ENCODE peak calls at places on chromosomes 13 and 19, in five cellular contexts. L, M, G, H and Q are unnamed samples.

GRCh38 chr13:31014461-31014860 is 82.0 kb downstream of the TEX26 start:
- DNase-seq in M (no peak), L (no peak), H (no peak), G (no peak), Q (no peak)

GRCh38 chr13:82070411-82070810 is 1729.5 kb upstream of the SPRY2 start:
- DNase-seq in M (no peak), G (no peak), H (no peak), L (no peak), Q (no peak)

GRCh38 chr13:27101847-27102246 is 69.8 kb downstream of the USP12 start:
- DNase-seq in H (no peak), G (no peak), M (no peak), L (no peak), Q (no peak)

GRCh38 chr13:51697181-51697580 is 106.8 kb downstream of the DHRS12 start:
- DNase-seq in L (no peak), M (no peak), H (no peak), G (no peak), Q (no peak)

GRCh38 chr13:80199067-80199466 is 141.9 kb downstream of the SPRY2 start:
- DNase-seq in G (no peak), H (no peak), L (no peak), M (no peak), Q (no peak)

GRCh38 chr19:3778104-3778867 is 6.3 kb upstream of the RAX2 start:
- DNase-seq in M (no peak), G (no peak), H (no peak), L (no peak), Q (no peak)

GRCh38 chr19:1469936-1470863 is 8.8 kb downstream of the C19orf25 start:
- DNase-seq in G (no peak), L (peak; percentile 42), H (no peak), M (peak; percentile 80), Q (no peak)

GRCh38 chr13:113002206-113002821 is 33.3 kb downstream of the MCF2L start:
- DNase-seq in G (no peak), H (no peak), M (peak; percentile 30), L (no peak), Q (peak; percentile 61)

GRCh38 chr19:6740589-6741348 is 1.3 kb downstream of the TRIP10 start:
- DNase-seq in G (no peak), M (peak; percentile 48), L (no peak), H (no peak), Q (no peak)

GRCh38 chr13:52809310-52809769 is 39.1 kb downstream of the PCDH8 start:
- DNase-seq in L (peak; percentile 72), G (peak; percentile 35), H (peak; percentile 52), M (peak; percentile 87), Q (peak; percentile 80)

GRCh38 chr13:33167521-33167920 is 118.0 kb downstream of the STARD13 start:
- DNase-seq in H (no peak), G (no peak), M (no peak), L (no peak), Q (peak; percentile 41)

GRCh38 chr19:19997656-19998268 is 41.5 kb downstream of the ZNF682 start:
- DNase-seq in L (no peak), G (no peak), M (peak; percentile 18), H (peak; percentile 40), Q (no peak)

GRCh38 chr19:21314676-21315075 is 14.5 kb downstream of the ZNF708 start:
- DNase-seq in H (no peak), G (no peak), M (no peak), L (no peak), Q (no peak)

GRCh38 chr19:51702754-51703654 is 9.9 kb downstream of the SPACA6 start:
- DNase-seq in G (no peak), H (no peak), L (no peak), M (no peak), Q (no peak)

GRCh38 chr13:76803831-76804230 is 82.4 kb downstream of the KCTD12 start:
- DNase-seq in M (no peak), H (no peak), G (no peak), L (no peak), Q (no peak)

GRCh38 chr19:31317542-31317941 is 31.7 kb downstream of the TSHZ3 start:
- DNase-seq in M (no peak), G (no peak), H (no peak), L (no peak), Q (no peak)

GRCh38 chr19:17553256-17553655 is 2.2 kb upstream of the COLGALT1 start:
- DNase-seq in M (no peak), L (no peak), H (no peak), G (no peak), Q (no peak)

GRCh38 chr13:43153436-43154082 is 130.2 kb downstream of the DNAJC15 start:
- DNase-seq in H (no peak), G (no peak), M (no peak), L (no peak), Q (no peak)

GRCh38 chr13:92806215-92806614 is 420.4 kb upstream of the GPC6 start:
- DNase-seq in M (no peak), L (no peak), H (no peak), G (no peak), Q (no peak)

GRCh38 chr13:93260591-93260990 is 34.0 kb downstream of the GPC6 start:
- DNase-seq in M (no peak), G (no peak), L (no peak), H (no peak), Q (no peak)

GRCh38 chr13:102400619-102401125 is 1.2 kb downstream of the FGF14 start:
- DNase-seq in L (no peak), M (no peak), H (no peak), G (no peak), Q (no peak)

GRCh38 chr19:11299946-11300810 is 4.2 kb downstream of the TSPAN16 start:
- DNase-seq in M (peak; percentile 5), G (no peak), L (no peak), H (no peak), Q (no peak)

GRCh38 chr19:15640294-15640903 is at the start of gene CYP4F3:
- DNase-seq in M (peak; percentile 86), G (no peak), H (no peak), L (peak; percentile 80), Q (peak; percentile 81)

GRCh38 chr19:53772943-53773342 is 51.2 kb downstream of the NLRP12 start:
- DNase-seq in L (peak; percentile 61), M (peak; percentile 38), H (peak; percentile 42), G (no peak), Q (peak; percentile 67)

GRCh38 chr13:74250738-74251190 is 116.6 kb upstream of the KLF12 start:
- DNase-seq in L (no peak), H (no peak), M (no peak), G (no peak), Q (no peak)

DNA sequence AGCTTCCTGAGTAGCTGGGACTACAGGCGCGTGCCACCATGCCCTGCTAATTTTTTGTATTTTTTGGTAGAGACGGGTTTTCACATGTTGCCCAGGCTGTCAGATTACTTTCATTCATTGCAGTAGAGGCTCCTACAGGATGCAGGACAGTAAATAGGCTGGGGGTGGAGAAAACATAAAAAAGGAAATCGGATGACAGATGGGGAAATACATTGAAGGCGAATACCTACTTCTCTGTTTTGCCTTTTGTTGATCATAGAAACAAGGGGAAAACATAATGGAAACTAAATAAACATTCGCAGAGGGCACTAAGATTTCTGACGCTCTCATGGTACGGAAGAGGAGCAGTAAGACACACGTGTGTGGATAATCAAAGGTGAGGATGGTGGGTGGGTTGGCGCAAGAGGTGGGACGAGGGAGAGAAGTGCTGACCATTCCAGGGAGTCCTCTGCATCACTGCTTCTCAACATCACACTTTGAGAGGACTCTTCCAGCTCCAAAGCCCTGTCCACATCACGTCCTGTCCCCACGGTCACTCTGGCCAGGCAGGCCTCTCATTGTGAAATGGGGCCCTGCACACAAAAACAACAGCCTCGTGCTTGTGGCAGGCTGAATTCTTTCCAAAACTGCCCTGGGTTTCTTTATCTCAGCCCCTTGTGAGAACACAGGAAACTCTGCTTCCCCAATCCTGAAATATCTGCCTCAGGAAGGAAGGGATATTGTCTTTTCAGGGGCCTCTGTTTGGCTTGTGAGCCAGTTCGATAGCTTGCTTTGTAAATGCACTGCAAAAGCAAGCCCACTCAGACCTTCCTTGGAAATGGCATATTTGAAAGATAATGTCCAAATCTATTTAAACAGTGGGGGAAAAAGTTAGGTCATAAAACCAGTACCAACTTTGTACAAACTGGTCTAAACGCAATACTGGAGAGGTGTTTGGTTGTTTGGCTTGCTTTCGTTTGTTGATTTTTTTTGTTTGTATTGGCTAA is 188.5 kb downstream of the FOXO1 start:
- DNase-seq in M (no peak), G (no peak), H (no peak), L (no peak), Q (peak; percentile 75)
- TF ChIP-seq ZNF274 in M (no peak), G (no peak), H (no peak), L (no peak), Q (no peak)

GRCh38 chr13:36918246-36919060 is 1.6 kb downstream of the SMAD9 start:
- DNase-seq in H (no peak), M (no peak), G (no peak), L (no peak), Q (no peak)
- TF ChIP-seq ZNF274 in H (no peak), M (no peak), G (no peak), L (no peak), Q (no peak)

GRCh38 chr13:46521921-46522691 is 30.9 kb upstream of the LRCH1 start:
- DNase-seq in G (no peak), H (no peak), M (no peak), L (no peak), Q (no peak)
- TF ChIP-seq ZNF274 in G (no peak), H (no peak), M (no peak), L (no peak), Q (no peak)

GRCh38 chr13:29703421-29703820 is 107.9 kb upstream of the SLC7A1 start:
- DNase-seq in M (no peak), L (no peak), G (no peak), H (no peak), Q (no peak)
- TF ChIP-seq ZNF274 in M (no peak), L (no peak), G (no peak), H (no peak), Q (no peak)

DNA sequence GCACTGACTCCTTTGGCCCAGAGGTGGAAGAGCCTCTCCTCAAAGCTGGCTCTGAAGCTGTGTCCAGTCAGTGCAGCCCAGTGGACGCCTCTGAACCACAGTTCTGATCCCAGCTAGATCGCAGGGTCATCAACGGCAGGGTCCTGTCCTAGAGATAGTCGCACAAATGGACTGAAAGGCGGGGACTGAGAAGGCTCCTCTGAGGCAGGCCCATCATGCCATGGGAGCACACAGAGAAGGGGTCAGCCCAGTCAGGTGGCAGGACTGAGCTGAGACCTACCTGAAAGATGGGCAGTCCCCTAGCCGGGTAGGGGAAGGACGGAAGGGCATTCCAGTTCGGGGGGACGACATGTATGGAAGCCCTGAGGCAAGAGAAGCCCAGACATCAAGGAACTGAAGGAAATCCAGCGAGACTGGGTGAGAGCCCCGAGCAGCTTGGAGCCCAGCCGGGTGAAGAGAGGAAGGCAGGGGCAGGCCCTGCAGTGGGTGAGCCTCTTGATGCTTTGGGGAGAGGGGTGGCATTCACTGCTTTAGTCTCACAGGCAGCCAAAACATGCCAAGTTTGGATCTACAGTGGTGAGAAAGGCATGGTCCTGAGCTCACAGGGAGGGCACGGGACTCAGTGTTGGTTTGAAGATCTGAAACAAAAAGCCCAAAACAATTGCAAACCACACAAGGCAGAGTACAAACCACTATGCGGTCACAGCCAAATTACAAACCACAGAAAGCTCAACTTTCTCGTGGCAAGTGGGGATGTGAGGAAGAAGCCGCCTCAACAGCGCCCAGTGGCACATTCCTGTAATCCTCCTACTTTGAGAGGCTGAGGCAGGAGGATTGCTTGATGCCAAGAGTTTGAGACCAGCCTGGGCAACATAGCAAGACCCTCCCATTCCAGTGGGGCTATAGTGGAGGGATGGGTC is 10.0 kb downstream of the CALM3 start:
- DNase-seq in G (no peak), H (no peak), M (no peak), L (no peak), Q (no peak)
- TF ChIP-seq ZNF274 in G (no peak), H (no peak), M (no peak), L (no peak), Q (no peak)